ENCODE peak calls at places on chromosomes 2 and 18, in eight cellular contexts. T is foreskin fibroblast, I is cardiac muscle cell, N is left lung, C is ascending aorta, J is choroid plexus epithelial cell, Z is fibroblast of mammary gland, K is IMR-90. W is an unnamed sample.

GRCh38 chr2:80147690-80148089 is 156.9 kb downstream of the LRRTM1 start:
- DNase-seq in T (no peak), I (no peak), N (no peak), C (no peak), J (no peak), Z (no peak), K (no peak), W (no peak)

GRCh38 chr2:33457588-33458247 is 18.7 kb upstream of the RASGRP3 start:
- DNase-seq in T (peak), I (peak), N (no peak), C (no peak), J (peak), Z (no peak), K (no peak), W (peak)

GRCh38 chr2:147082850-147083522 is 761.8 kb upstream of the ACVR2A start:
- DNase-seq in T (peak), I (peak), N (no peak), C (no peak), J (peak), Z (peak), K (peak), W (peak)

GRCh38 chr2:231189571-231190495 is 8.6 kb upstream of the ARMC9 start:
- DNase-seq in T (peak), I (peak), N (no peak), C (no peak), J (peak), Z (peak), K (no peak), W (peak)

GRCh38 chr2:69754633-69755032 is 12.7 kb downstream of the ANXA4 start:
- DNase-seq in T (no peak), I (no peak), N (no peak), C (no peak), J (no peak), Z (no peak), K (no peak), W (no peak)

GRCh38 chr2:36246320-36246990 is 109.1 kb upstream of the CRIM1 start:
- DNase-seq in T (no peak), I (no peak), N (no peak), C (no peak), J (peak), Z (no peak), K (no peak), W (no peak)

GRCh38 chr2:22800422-22800821 is 584.6 kb upstream of the KLHL29 start:
- DNase-seq in T (no peak), I (no peak), N (no peak), C (no peak), J (no peak), Z (no peak), K (no peak), W (no peak)

GRCh38 chr18:42228581-42228980 is 273.5 kb downstream of the PIK3C3 start:
- DNase-seq in T (no peak), I (no peak), N (no peak), C (no peak), J (no peak), Z (no peak), K (no peak), W (no peak)

GRCh38 chr2:32652555-32653209 is 24.8 kb downstream of the TTC27 start:
- DNase-seq in T (no peak), I (no peak), N (no peak), C (no peak), J (peak), Z (no peak), K (peak), W (peak)

GRCh38 chr2:200050921-200051620 is 95.7 kb downstream of the MAIP1 start:
- DNase-seq in T (no peak), I (no peak), N (no peak), C (no peak), J (no peak), Z (no peak), K (no peak), W (no peak)

GRCh38 chr2:234142530-234142929 is 92.0 kb downstream of the SPP2 start:
- DNase-seq in T (peak), I (no peak), N (no peak), C (no peak), J (no peak), Z (no peak), K (peak), W (peak)

GRCh38 chr18:32208012-32208411 is 18.2 kb downstream of the MEP1B start:
- DNase-seq in T (no peak), I (no peak), N (no peak), C (no peak), J (no peak), Z (no peak), K (no peak), W (no peak)

GRCh38 chr18:47558110-47558750 is 306.8 kb upstream of the SKOR2 start:
- DNase-seq in T (no peak), I (no peak), N (no peak), C (no peak), J (no peak), Z (no peak), K (no peak), W (no peak)

GRCh38 chr18:27863780-27864430 is 313.0 kb downstream of the CDH2 start:
- DNase-seq in T (no peak), I (no peak), N (no peak), C (no peak), J (no peak), Z (no peak), K (no peak), W (no peak)

GRCh38 chr2:24814498-24814897 is 21.3 kb downstream of the CENPO start:
- DNase-seq in T (no peak), I (no peak), N (no peak), C (no peak), J (no peak), Z (no peak), K (no peak), W (no peak)

GRCh38 chr2:168457177-168457905 is 1.3 kb downstream of the CERS6 start:
- DNase-seq in T (peak), I (no peak), N (no peak), C (no peak), J (no peak), Z (no peak), K (no peak), W (peak)

GRCh38 chr2:24838541-24838940 is 45.3 kb downstream of the CENPO start:
- DNase-seq in T (no peak), I (no peak), N (no peak), C (no peak), J (no peak), Z (no peak), K (no peak), W (no peak)

GRCh38 chr2:62931536-62931935 is 119.1 kb upstream of the OTX1 start:
- DNase-seq in T (peak), I (no peak), N (no peak), C (no peak), J (no peak), Z (peak), K (peak), W (no peak)

GRCh38 chr2:12035029-12035720 is 288.7 kb downstream of the LPIN1 start:
- DNase-seq in T (peak), I (no peak), N (no peak), C (no peak), J (no peak), Z (no peak), K (no peak), W (peak)

GRCh38 chr2:106189325-106189724 is 4.8 kb downstream of the UXS1 start:
- DNase-seq in T (no peak), I (no peak), N (no peak), C (no peak), J (no peak), Z (no peak), K (no peak), W (no peak)

GRCh38 chr18:50284226-50284885 is 3.0 kb upstream of the MBD1 start:
- DNase-seq in T (peak), I (no peak), N (peak), C (no peak), J (no peak), Z (peak), K (no peak), W (no peak)

GRCh38 chr2:201807452-201807980 is 1.2 kb downstream of the CDK15 start:
- DNase-seq in T (peak), I (peak), N (no peak), C (no peak), J (peak), Z (peak), K (peak), W (peak)

GRCh38 chr2:240353086-240353798 is 82.2 kb upstream of the GPC1 start:
- DNase-seq in T (no peak), I (no peak), N (peak), C (no peak), J (no peak), Z (no peak), K (no peak), W (no peak)

GRCh38 chr2:37274354-37274965 is 43.0 kb downstream of the NDUFAF7 start:
- DNase-seq in T (peak), I (peak), N (no peak), C (no peak), J (peak), Z (no peak), K (peak), W (peak)

GRCh38 chr2:56127013-56127772 is 56.6 kb upstream of the CCDC85A start:
- DNase-seq in T (no peak), I (no peak), N (no peak), C (no peak), J (no peak), Z (no peak), K (no peak), W (no peak)

GRCh38 chr2:66700181-66700686 is 265.3 kb downstream of the MEIS1 start:
- DNase-seq in T (no peak), I (no peak), N (no peak), C (no peak), J (no peak), Z (no peak), K (no peak), W (peak)

GRCh38 chr2:17296676-17297075 is 221.6 kb downstream of the RAD51AP2 start:
- DNase-seq in T (no peak), I (no peak), N (no peak), C (no peak), J (no peak), Z (no peak), K (no peak), W (no peak)

GRCh38 chr18:31553800-31554199 is 37.9 kb upstream of the TTR start:
- DNase-seq in T (peak), I (no peak), N (no peak), C (no peak), J (peak), Z (peak), K (no peak), W (no peak)

GRCh38 chr2:95283562-95283961 is 9.3 kb downstream of the PROM2 start:
- DNase-seq in T (no peak), I (no peak), N (no peak), C (no peak), J (no peak), Z (no peak), K (no peak), W (no peak)

GRCh38 chr2:23647563-23647962 is 262.6 kb downstream of the KLHL29 start:
- DNase-seq in T (no peak), I (no peak), N (peak), C (no peak), J (no peak), Z (no peak), K (no peak), W (no peak)

GRCh38 chr18:72762505-72763122 is 105.2 kb downstream of the NETO1 start:
- DNase-seq in T (peak), I (peak), N (no peak), C (no peak), J (peak), Z (peak), K (peak), W (peak)

GRCh38 chr18:69529151-69529550 is 128.5 kb downstream of the DOK6 start:
- DNase-seq in T (no peak), I (no peak), N (no peak), C (no peak), J (no peak), Z (no peak), K (no peak), W (no peak)

GRCh38 chr2:147649288-147649687 is 195.5 kb upstream of the ACVR2A start:
- DNase-seq in T (no peak), I (no peak), N (no peak), C (no peak), J (no peak), Z (no peak), K (no peak), W (no peak)

GRCh38 chr18:11154369-11154982 is 5.1 kb upstream of the PIEZO2 start:
- DNase-seq in T (peak), I (peak), N (no peak), C (no peak), J (peak), Z (peak), K (peak), W (peak)

GRCh38 chr2:27049422-27050280 is 1.8 kb upstream of the AGBL5 start:
- DNase-seq in T (no peak), I (no peak), N (peak), C (no peak), J (no peak), Z (no peak), K (no peak), W (no peak)

GRCh38 chr2:15748736-15749323 is 157.2 kb downstream of the DDX1 start:
- DNase-seq in T (no peak), I (peak), N (no peak), C (no peak), J (peak), Z (peak), K (no peak), W (no peak)

GRCh38 chr18:58473071-58473470 is 155.8 kb downstream of the ALPK2 start:
- DNase-seq in T (peak), I (peak), N (no peak), C (no peak), J (no peak), Z (no peak), K (peak), W (peak)

GRCh38 chr2:201363857-201364560 is 6.9 kb upstream of the FLACC1 start:
- DNase-seq in T (peak), I (peak), N (no peak), C (no peak), J (peak), Z (peak), K (peak), W (peak)

GRCh38 chr18:45014047-45014501 is 333.4 kb downstream of the SETBP1 start:
- DNase-seq in T (peak), I (peak), N (no peak), C (no peak), J (peak), Z (peak), K (peak), W (peak)
- TF ChIP-seq CTCF in T (peak), I (peak), N (no peak), C (peak), J (peak), Z (peak), K (peak), W (peak)

GRCh38 chr18:829432-829831 is 17.4 kb upstream of the YES1 start:
- DNase-seq in T (no peak), I (no peak), N (no peak), C (no peak), J (no peak), Z (no peak), K (no peak), W (no peak)

GRCh38 chr18:834086-834720 is 22.2 kb upstream of the YES1 start:
- DNase-seq in T (no peak), I (no peak), N (no peak), C (no peak), J (no peak), Z (no peak), K (no peak), W (no peak)

GRCh38 chr18:830315-830901 is 18.4 kb upstream of the YES1 start:
- DNase-seq in T (peak), I (peak), N (no peak), C (no peak), J (peak), Z (peak), K (peak), W (peak)

GRCh38 chr18:833197-833596 is 21.2 kb upstream of the YES1 start:
- DNase-seq in T (no peak), I (no peak), N (no peak), C (no peak), J (no peak), Z (no peak), K (no peak), W (no peak)

GRCh38 chr18:832085-832681 is 20.1 kb upstream of the YES1 start:
- DNase-seq in T (peak), I (no peak), N (peak), C (no peak), J (peak), Z (no peak), K (no peak), W (no peak)
- H3K4me3 ChIP-seq in T (no peak), I (no peak), N (no peak), C (no peak), J (peak), Z (no peak), K (no peak), W (no peak)

GRCh38 chr2:235515821-235516220 is 22.0 kb downstream of the AGAP1 start:
- DNase-seq in T (no peak), I (no peak), N (no peak), C (no peak), J (no peak), Z (no peak), K (no peak), W (no peak)

GRCh38 chr2:235513984-235514626 is 20.3 kb downstream of the AGAP1 start:
- DNase-seq in T (no peak), I (no peak), N (no peak), C (no peak), J (no peak), Z (no peak), K (no peak), W (no peak)

GRCh38 chr2:235515364-235515742 is 21.5 kb downstream of the AGAP1 start:
- DNase-seq in T (no peak), I (no peak), N (no peak), C (no peak), J (no peak), Z (no peak), K (no peak), W (no peak)

GRCh38 chr2:235516257-235516656 is 22.4 kb downstream of the AGAP1 start:
- DNase-seq in T (no peak), I (no peak), N (no peak), C (no peak), J (no peak), Z (no peak), K (no peak), W (no peak)

GRCh38 chr2:235514627-235515363 is 21.0 kb downstream of the AGAP1 start:
- DNase-seq in T (no peak), I (no peak), N (no peak), C (no peak), J (no peak), Z (no peak), K (no peak), W (no peak)
- TF ChIP-seq CTCF in T (no peak), I (no peak), N (no peak), C (no peak), J (peak), Z (no peak), K (no peak), W (no peak)

GRCh38 chr2:157260403-157261198 is 3.1 kb downstream of the GALNT5 start:
- DNase-seq in T (peak), I (peak), N (no peak), C (no peak), J (no peak), Z (no peak), K (no peak), W (no peak)
- H3K4me3 ChIP-seq in T (peak), I (no peak), N (no peak), C (peak), J (no peak), Z (no peak), K (peak), W (peak)

DNA sequence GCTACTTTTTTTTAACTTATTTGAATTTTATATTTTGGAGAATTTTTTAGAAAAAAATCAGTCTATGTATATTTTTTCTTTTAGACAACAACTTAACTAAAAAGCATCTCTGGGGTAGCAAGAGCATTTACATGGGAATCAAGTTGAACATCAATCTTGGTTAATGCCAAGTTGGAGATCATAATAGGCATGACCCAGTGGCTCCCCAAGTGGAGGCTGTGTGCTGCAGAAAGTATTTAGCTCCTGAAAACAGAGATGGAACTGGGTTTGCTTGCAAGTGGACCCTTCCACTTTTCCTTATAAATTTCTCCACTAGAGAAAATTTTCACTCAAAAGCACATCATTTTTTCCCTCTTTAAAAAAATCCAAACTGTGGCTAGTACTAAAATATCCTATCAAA is 23.9 kb upstream of the CAVIN2 start:
- DNase-seq in T (peak), I (no peak), N (no peak), C (no peak), J (peak), Z (no peak), K (no peak), W (no peak)
- TF ChIP-seq CTCF in T (peak), I (no peak), N (no peak), C (no peak), J (peak), Z (peak), K (no peak), W (peak)